ENCODE peak calls at places on chromosomes 5 and 9, in seven cellular contexts. O, Q, R, Z, X, N and I are unnamed samples.

GRCh38 chr9:35606138-35606504 is 1.1 kb downstream of the TESK1 start:
- DNase-seq in O (no peak), Q (no peak), R (no peak), Z (peak; percentile 3), X (no peak), N (no peak), I (no peak)

GRCh38 chr5:115854139-115854538 is 12.4 kb downstream of the AP3S1 start:
- DNase-seq in O (no peak), Q (no peak), R (no peak), Z (no peak), X (no peak), N (no peak), I (no peak)

GRCh38 chr9:110842976-110843375 is 174.4 kb downstream of the MUSK start:
- DNase-seq in O (no peak), Q (no peak), R (no peak), Z (peak; percentile 24), X (no peak), N (no peak), I (no peak)

GRCh38 chr5:79503794-79504495 is 10.0 kb downstream of the HOMER1 start:
- DNase-seq in O (peak; percentile 81), Q (no peak), R (no peak), Z (no peak), X (no peak), N (no peak), I (no peak)

GRCh38 chr5:122999947-123000563 is 36.5 kb downstream of the PPIC start:
- DNase-seq in O (peak; percentile 17), Q (no peak), R (no peak), Z (peak; percentile 59), X (peak; percentile 47), N (no peak), I (no peak)

GRCh38 chr5:139951296-139951924 is 91.7 kb downstream of the NRG2 start:
- DNase-seq in O (no peak), Q (no peak), R (no peak), Z (no peak), X (no peak), N (no peak), I (no peak)

GRCh38 chr5:13976867-13977479 is 32.5 kb upstream of the DNAH5 start:
- DNase-seq in O (no peak), Q (peak; percentile 60), R (no peak), Z (peak; percentile 48), X (no peak), N (peak; percentile 53), I (peak; percentile 3)

GRCh38 chr5:96838483-96839395 is 31.0 kb upstream of the ERAP1 start:
- DNase-seq in O (no peak), Q (no peak), R (no peak), Z (no peak), X (no peak), N (peak; percentile 24), I (no peak)

GRCh38 chr5:9387879-9388278 is 158.0 kb downstream of the SEMA5A start:
- DNase-seq in O (no peak), Q (no peak), R (no peak), Z (no peak), X (no peak), N (no peak), I (no peak)

GRCh38 chr5:168843277-168843997 is 264.3 kb upstream of the PANK3 start:
- DNase-seq in O (no peak), Q (no peak), R (no peak), Z (peak; percentile 58), X (no peak), N (no peak), I (no peak)

GRCh38 chr5:61333351-61334223 is 1.5 kb downstream of the ZSWIM6 start:
- DNase-seq in O (no peak), Q (peak; percentile 53), R (peak; percentile 37), Z (peak; percentile 42), X (peak; percentile 54), N (peak; percentile 47), I (no peak)

GRCh38 chr5:27814211-27814610 is 775.8 kb upstream of the CDH9 start:
- DNase-seq in O (no peak), Q (no peak), R (no peak), Z (no peak), X (no peak), N (no peak), I (no peak)

GRCh38 chr5:84382363-84383295 is 2.1 kb downstream of the EDIL3 start:
- DNase-seq in O (no peak), Q (peak; percentile 51), R (peak; percentile 41), Z (peak; percentile 75), X (peak; percentile 1), N (peak; percentile 66), I (no peak)

GRCh38 chr5:59640411-59640810 is 253.1 kb downstream of the PDE4D start:
- DNase-seq in O (no peak), Q (no peak), R (no peak), Z (no peak), X (no peak), N (no peak), I (no peak)

GRCh38 chr9:135330685-135331590 is 148.6 kb upstream of the PPP1R26 start:
- DNase-seq in O (no peak), Q (no peak), R (peak; percentile 1), Z (no peak), X (no peak), N (no peak), I (no peak)

GRCh38 chr5:168411871-168412270 is 74.4 kb upstream of the RARS1 start:
- DNase-seq in O (no peak), Q (no peak), R (no peak), Z (peak; percentile 35), X (no peak), N (no peak), I (no peak)

GRCh38 chr5:131068893-131069643 is 96.0 kb downstream of the HINT1 start:
- DNase-seq in O (no peak), Q (no peak), R (no peak), Z (no peak), X (peak; percentile 18), N (no peak), I (no peak)

GRCh38 chr9:93456504-93456903 is 3.1 kb upstream of the FAM120AOS start:
- DNase-seq in O (no peak), Q (no peak), R (no peak), Z (no peak), X (peak; percentile 40), N (no peak), I (no peak)

GRCh38 chr5:3600106-3600997 is 4.7 kb downstream of the IRX1 start:
- DNase-seq in O (no peak), Q (no peak), R (no peak), Z (no peak), X (no peak), N (peak; percentile 51), I (no peak)

GRCh38 chr5:128163991-128164390 is 80.4 kb downstream of the SLC12A2 start:
- DNase-seq in O (no peak), Q (no peak), R (no peak), Z (peak; percentile 17), X (no peak), N (peak; percentile 86), I (no peak)

GRCh38 chr5:57117601-57118000 is 56.3 kb upstream of the GPBP1 start:
- DNase-seq in O (no peak), Q (no peak), R (no peak), Z (no peak), X (no peak), N (peak; percentile 41), I (no peak)

GRCh38 chr5:149317281-149318048 is 27.8 kb upstream of the GRPEL2 start:
- DNase-seq in O (peak; percentile 30), Q (peak; percentile 65), R (peak; percentile 29), Z (peak; percentile 74), X (no peak), N (peak; percentile 37), I (no peak)

GRCh38 chr5:177455661-177456590 is 9.3 kb downstream of the PRR7 start:
- DNase-seq in O (peak; percentile 70), Q (peak; percentile 93), R (peak; percentile 94), Z (peak; percentile 93), X (peak; percentile 89), N (peak; percentile 75), I (peak; percentile 71)

GRCh38 chr5:147472669-147473131 is 37.2 kb downstream of the DPYSL3 start:
- DNase-seq in O (no peak), Q (peak; percentile 46), R (no peak), Z (peak; percentile 61), X (no peak), N (no peak), I (no peak)

GRCh38 chr5:181190711-181191525 is 14.1 kb downstream of the TRIM7 start:
- DNase-seq in O (no peak), Q (peak; percentile 60), R (peak; percentile 61), Z (peak; percentile 50), X (peak; percentile 76), N (peak; percentile 35), I (no peak)

GRCh38 chr9:85521331-85522197 is 220.2 kb downstream of the AGTPBP1 start:
- DNase-seq in O (no peak), Q (peak; percentile 48), R (no peak), Z (no peak), X (no peak), N (no peak), I (no peak)

GRCh38 chr5:61744690-61745619 is 412.9 kb downstream of the ZSWIM6 start:
- DNase-seq in O (no peak), Q (peak; percentile 21), R (no peak), Z (no peak), X (no peak), N (no peak), I (no peak)

GRCh38 chr9:94056442-94056974 is 27.8 kb upstream of the PTPDC1 start:
- DNase-seq in O (no peak), Q (peak; percentile 30), R (no peak), Z (peak; percentile 91), X (peak; percentile 37), N (peak; percentile 17), I (no peak)

GRCh38 chr5:146185161-146185560 is 2.7 kb upstream of the LARS1 start:
- DNase-seq in O (no peak), Q (no peak), R (no peak), Z (no peak), X (no peak), N (peak; percentile 23), I (no peak)

GRCh38 chr9:113501821-113502220 is 38.3 kb downstream of the RGS3 start:
- DNase-seq in O (no peak), Q (no peak), R (no peak), Z (no peak), X (no peak), N (no peak), I (no peak)
- H3K4me3 ChIP-seq in O (no peak overlapping the region), Q (no peak overlapping the region), R (peak overlapping the region; percentile 14), Z (peak overlapping the region; percentile 9), X (no peak overlapping the region), N (no peak overlapping the region), I (no peak overlapping the region)

GRCh38 chr5:94888674-94889073 is 270.2 kb downstream of the SLF1 start:
- DNase-seq in O (no peak), Q (no peak), R (no peak), Z (no peak), X (no peak), N (no peak), I (no peak)
- H3K4me3 ChIP-seq in O (no peak overlapping the region), Q (no peak overlapping the region), R (no peak overlapping the region), Z (no peak overlapping the region), X (no peak overlapping the region), N (no peak overlapping the region), I (no peak overlapping the region)

GRCh38 chr9:101448680-101449070 is 13.1 kb upstream of the ALDOB start:
- DNase-seq in O (no peak), Q (no peak), R (no peak), Z (no peak), X (no peak), N (no peak), I (no peak)
- H3K4me3 ChIP-seq in O (peak overlapping the region; percentile 52), Q (peak overlapping the region; percentile 39), R (peak overlapping the region; percentile 54), Z (no peak overlapping the region), X (no peak overlapping the region), N (no peak overlapping the region), I (no peak overlapping the region)

GRCh38 chr5:172640822-172641358 is at the start of gene NEURL1B:
- DNase-seq in O (no peak), Q (peak; percentile 79), R (peak; percentile 82), Z (peak; percentile 54), X (peak; percentile 41), N (peak; percentile 66), I (no peak)
- H3K4me3 ChIP-seq in O (peak within 1 kb of the TSS; percentile 70), Q (peak within 1 kb of the TSS; percentile 74), R (peak within 1 kb of the TSS; percentile 79), Z (peak within 1 kb of the TSS; percentile 55), X (peak within 1 kb of the TSS; percentile 45), N (peak within 1 kb of the TSS; percentile 57), I (peak within 1 kb of the TSS; percentile 82)